ENCODE peak calls at places on chromosomes 12 and 14, in seven cellular contexts. U is NB4; J is IMR-90; V is CD4-positive, CD25-positive, alpha-beta regulatory T cell; N is transverse colon; H is bronchial epithelial cell; B is AG04450. X is an unnamed sample.
A peak's percentile ranks its signal among the peaks of the same experiment; 100 is the strongest.

GRCh38 chr12:48956279-48957140 is 777 bp downstream of the ARF3 start:
- DNase-seq in U (peak; percentile 94), J (peak; percentile 97), V (peak; percentile 19), N (peak; percentile 84), H (peak; percentile 95), B (peak; percentile 89), X (peak; percentile 25)

GRCh38 chr12:95553202-95553943 is 2.1 kb upstream of the USP44 start:
- DNase-seq in U (peak; percentile 78), J (no peak), V (no peak), N (no peak), H (no peak), B (no peak), X (no peak)

GRCh38 chr12:50933459-50934124 is 18.8 kb upstream of the HIGD1C start:
- DNase-seq in U (peak; percentile 54), J (no peak), V (no peak), N (no peak), H (no peak), B (no peak), X (peak; percentile 15)

GRCh38 chr12:25130741-25131188 is 64.2 kb downstream of the DNAI7 start:
- DNase-seq in U (peak; percentile 67), J (peak; percentile 67), V (peak; percentile 39), N (no peak), H (peak; percentile 70), B (peak; percentile 16), X (peak; percentile 42)

GRCh38 chr12:50533971-50534370 is 29.2 kb downstream of the DIP2B start:
- DNase-seq in U (no peak), J (no peak), V (no peak), N (no peak), H (no peak), B (no peak), X (no peak)

GRCh38 chr12:9634177-9634803 is 26.6 kb upstream of the KLRB1 start:
- DNase-seq in U (peak; percentile 71), J (peak; percentile 47), V (peak; percentile 85), N (peak; percentile 73), H (peak; percentile 56), B (no peak), X (peak; percentile 68)

GRCh38 chr12:131223791-131224567 is 270.3 kb downstream of the ADGRD1 start:
- DNase-seq in U (no peak), J (no peak), V (no peak), N (no peak), H (no peak), B (no peak), X (no peak)

GRCh38 chr12:69284131-69284530 is 44.8 kb downstream of the CPSF6 start:
- DNase-seq in U (peak; percentile 87), J (peak; percentile 70), V (peak; percentile 23), N (peak; percentile 69), H (peak; percentile 51), B (peak; percentile 32), X (no peak)

GRCh38 chr14:102076793-102077759 is 9.8 kb downstream of the HSP90AA1 start:
- DNase-seq in U (peak; percentile 32), J (no peak), V (no peak), N (no peak), H (no peak), B (no peak), X (no peak)

GRCh38 chr12:7989827-7990491 is 42.6 kb upstream of the FOXJ2 start:
- DNase-seq in U (peak; percentile 95), J (peak; percentile 12), V (peak; percentile 91), N (peak; percentile 21), H (no peak), B (no peak), X (peak; percentile 66)

GRCh38 chr12:93333054-93333453 is 44.7 kb upstream of the NUDT4 start:
- DNase-seq in U (no peak), J (no peak), V (no peak), N (no peak), H (no peak), B (no peak), X (no peak)

GRCh38 chr12:120290541-120291312 is 976 bp downstream of the RNU4-2 start:
- DNase-seq in U (peak; percentile 55), J (no peak), V (peak; percentile 7), N (peak; percentile 38), H (no peak), B (no peak), X (peak; percentile 22)

GRCh38 chr12:79983969-79984629 is 49.2 kb upstream of the PPP1R12A start:
- DNase-seq in U (no peak), J (peak; percentile 48), V (no peak), N (no peak), H (peak; percentile 25), B (no peak), X (no peak)

GRCh38 chr14:60658909-60659585 is 9.8 kb upstream of the SIX1 start:
- DNase-seq in U (no peak), J (peak; percentile 47), V (no peak), N (no peak), H (peak; percentile 18), B (no peak), X (no peak)

GRCh38 chr12:44053550-44054243 is 217.8 kb downstream of the TMEM117 start:
- DNase-seq in U (no peak), J (peak; percentile 40), V (no peak), N (no peak), H (peak; percentile 50), B (no peak), X (no peak)

GRCh38 chr12:50934981-50935807 is 17.1 kb upstream of the HIGD1C start:
- DNase-seq in U (peak; percentile 20), J (peak; percentile 67), V (no peak), N (no peak), H (peak; percentile 38), B (peak; percentile 26), X (no peak)

GRCh38 chr12:132660047-132660446 is 27.1 kb downstream of the POLE start:
- DNase-seq in U (no peak), J (no peak), V (peak; percentile 34), N (no peak), H (no peak), B (no peak), X (peak; percentile 80)

GRCh38 chr12:11731042-11731357 is 81.5 kb downstream of the ETV6 start:
- DNase-seq in U (no peak), J (no peak), V (peak; percentile 7), N (no peak), H (no peak), B (no peak), X (no peak)

GRCh38 chr12:12801649-12802048 is 11.5 kb upstream of the DDX47 start:
- DNase-seq in U (no peak), J (no peak), V (no peak), N (no peak), H (no peak), B (no peak), X (no peak)
- H3K4me3 ChIP-seq in U (no peak overlapping the region), J (no peak overlapping the region), V (no peak overlapping the region), N (no peak overlapping the region), H (no peak overlapping the region), B (no peak overlapping the region), X (no peak overlapping the region)

GRCh38 chr12:6887460-6887859 is 14.4 kb upstream of the SPSB2 start:
- DNase-seq in U (no peak), J (no peak), V (no peak), N (no peak), H (no peak), B (no peak), X (no peak)

GRCh38 chr12:6896846-6897435 is 7.7 kb upstream of the LRRC23 start:
- DNase-seq in U (no peak), J (no peak), V (no peak), N (no peak), H (no peak), B (no peak), X (no peak)

GRCh38 chr12:6888360-6888759 is 15.3 kb upstream of the SPSB2 start:
- DNase-seq in U (no peak), J (no peak), V (no peak), N (no peak), H (peak; percentile 52), B (no peak), X (no peak)

GRCh38 chr12:6891637-6892036 is 13.0 kb upstream of the LRRC23 start:
- DNase-seq in U (no peak), J (no peak), V (no peak), N (no peak), H (no peak), B (no peak), X (no peak)

DNA sequence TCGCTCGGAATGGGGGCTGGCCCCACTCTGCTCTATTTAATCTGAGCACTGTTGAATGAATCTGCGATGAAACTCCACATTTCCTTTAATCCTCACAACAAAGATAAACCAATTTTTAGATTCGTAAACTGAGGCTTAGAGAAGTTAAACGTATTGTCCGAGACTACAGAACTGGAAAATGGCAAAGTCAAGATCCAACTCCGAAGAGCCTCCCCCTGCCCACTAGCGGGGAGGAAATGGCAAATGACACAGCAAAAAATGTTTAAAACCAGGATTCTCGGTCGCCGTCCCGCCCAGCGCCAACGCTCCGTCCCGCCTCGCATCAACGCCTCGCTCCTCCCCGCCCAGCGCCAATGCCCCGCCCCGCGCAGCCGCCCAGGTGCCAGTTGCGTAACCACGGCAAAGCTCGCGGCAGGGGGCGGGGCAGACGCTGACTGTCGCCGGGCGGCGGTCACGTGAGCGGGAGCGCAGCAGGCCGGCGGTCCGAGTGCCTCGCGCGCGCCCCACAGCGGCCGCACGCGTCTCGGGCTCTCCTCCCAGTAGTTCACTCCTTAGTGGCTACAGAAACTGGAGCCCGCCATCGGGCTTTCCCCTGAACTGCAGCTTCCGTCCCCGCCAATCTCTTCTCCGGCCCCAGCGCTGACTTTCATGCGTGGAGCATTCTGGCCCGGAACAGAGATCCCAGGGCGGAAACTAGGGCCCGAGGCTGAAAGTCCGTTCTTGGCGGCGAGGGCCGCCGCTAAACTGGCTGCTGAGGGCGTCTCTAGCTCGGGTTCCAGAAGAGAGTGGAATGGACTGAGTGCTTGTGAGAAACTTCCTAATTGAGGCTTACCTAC is 13.6 kb upstream of the LRRC23 start:
- DNase-seq in U (peak; percentile 97), J (peak; percentile 94), V (peak; percentile 98), N (peak; percentile 99), H (peak; percentile 79), B (peak; percentile 91), X (peak; percentile 93)
- H3K4me3 ChIP-seq in U (peak overlapping the region; percentile 59), J (peak overlapping the region; percentile 39), V (peak overlapping the region; percentile 92), N (peak overlapping the region; percentile 54), H (peak overlapping the region; percentile 47), B (peak overlapping the region; percentile 59), X (peak overlapping the region; percentile 62)

GRCh38 chr14:94387051-94388026 is 1.1 kb downstream of the SERPINA1 start:
- DNase-seq in U (no peak), J (no peak), V (no peak), N (no peak), H (no peak), B (no peak), X (no peak)
- H3K4me3 ChIP-seq in U (no peak overlapping the region), J (no peak overlapping the region), V (no peak overlapping the region), N (no peak overlapping the region), H (no peak overlapping the region), B (no peak overlapping the region), X (no peak overlapping the region)

GRCh38 chr12:126770188-126770587 is 1496.8 kb upstream of the TMEM132C start:
- DNase-seq in U (no peak), J (no peak), V (no peak), N (no peak), H (no peak), B (no peak), X (no peak)

GRCh38 chr12:126773012-126773411 is 1494.0 kb upstream of the TMEM132C start:
- DNase-seq in U (no peak), J (no peak), V (no peak), N (no peak), H (no peak), B (no peak), X (no peak)

GRCh38 chr12:126773491-126773890 is 1493.5 kb upstream of the TMEM132C start:
- DNase-seq in U (no peak), J (no peak), V (no peak), N (no peak), H (no peak), B (no peak), X (no peak)

GRCh38 chr12:126776047-126776446 is 1490.9 kb upstream of the TMEM132C start:
- DNase-seq in U (no peak), J (no peak), V (no peak), N (no peak), H (no peak), B (no peak), X (no peak)

GRCh38 chr12:126772171-126772864 is 1494.7 kb upstream of the TMEM132C start:
- DNase-seq in U (peak; percentile 63), J (peak; percentile 2), V (peak; percentile 42), N (peak; percentile 15), H (peak; percentile 42), B (no peak), X (no peak)
- H3K4me3 ChIP-seq in U (no peak overlapping the region), J (no peak overlapping the region), V (peak overlapping the region; percentile 81), N (peak overlapping the region; percentile 6), H (no peak overlapping the region), B (no peak overlapping the region), X (no peak overlapping the region)

X was measured in Jurkat, Clone E6-1.